ENCODE peak calls at places on chromosome 14, in four cellular contexts. Y is IMR-90, W is H1, J is mesendoderm. S is an unnamed sample.

GRCh38 chr14:90658541-90658967 is 157.7 kb downstream of the TTC7B start:
- DNase-seq in Y (peak; percentile 85), J (peak; percentile 68), W (peak; percentile 30), S (peak; percentile 10)

GRCh38 chr14:95295600-95296376 is 23.9 kb downstream of the CLMN start:
- DNase-seq in W (no peak), J (no peak), Y (no peak), S (no peak)

GRCh38 chr14:67940476-67940875 is 120.9 kb downstream of the RAD51B start:
- DNase-seq in W (no peak), J (no peak), Y (peak; percentile 36), S (no peak)

GRCh38 chr14:80456200-80456599 is 244.9 kb upstream of the DIO2 start:
- DNase-seq in J (no peak), Y (peak; percentile 79), W (no peak), S (no peak)

GRCh38 chr14:61256826-61257468 is 24.2 kb downstream of the TMEM30B start:
- DNase-seq in W (no peak), J (no peak), Y (no peak), S (no peak)

GRCh38 chr14:75335588-75335987 is 57.0 kb downstream of the FOS start:
- DNase-seq in W (no peak), Y (no peak), J (no peak), S (no peak)

GRCh38 chr14:90607141-90607540 is 209.1 kb downstream of the TTC7B start:
- DNase-seq in J (no peak), W (no peak), Y (no peak), S (no peak)

GRCh38 chr14:64095620-64096019 is 198.6 kb downstream of the ESR2 start:
- DNase-seq in W (no peak), J (peak; percentile 40), Y (peak; percentile 52), S (peak; percentile 78)

GRCh38 chr14:92549853-92550244 is 36.3 kb downstream of the RIN3 start:
- DNase-seq in W (no peak), Y (peak; percentile 16), J (no peak), S (no peak)

GRCh38 chr14:105412768-105413541 is 6.7 kb upstream of the MTA1 start:
- DNase-seq in W (no peak), Y (no peak), J (no peak), S (no peak)

GRCh38 chr14:41570415-41571155 is 36.1 kb upstream of the LRFN5 start:
- DNase-seq in W (no peak), Y (no peak), J (no peak), S (no peak)

GRCh38 chr14:78535041-78535440 is 364.9 kb downstream of the NRXN3 start:
- DNase-seq in Y (no peak), J (no peak), W (no peak), S (no peak)

GRCh38 chr14:67370830-67371229 is 10.7 kb downstream of the EIF2S1 start:
- DNase-seq in Y (peak; percentile 26), W (no peak), J (no peak), S (no peak)

GRCh38 chr14:57352771-57353170 is 37.6 kb upstream of the NAA30 start:
- DNase-seq in W (no peak), J (no peak), Y (no peak), S (peak; percentile 42)

GRCh38 chr14:71952381-71953363 is 20.4 kb downstream of the RGS6 start:
- DNase-seq in J (no peak), W (no peak), Y (no peak), S (no peak)

GRCh38 chr14:94970937-94971730 is 186.2 kb downstream of the DICER1 start:
- DNase-seq in W (no peak), J (no peak), Y (no peak), S (no peak)

GRCh38 chr14:42556551-42556950 is 949.9 kb downstream of the LRFN5 start:
- DNase-seq in W (no peak), J (no peak), Y (no peak), S (no peak)

GRCh38 chr14:37165794-37166193 is 6.6 kb downstream of the SLC25A21 start:
- DNase-seq in W (no peak), Y (no peak), J (no peak), S (no peak)

GRCh38 chr14:32432813-32433538 is 103.9 kb downstream of the AKAP6 start:
- DNase-seq in W (no peak), Y (no peak), J (no peak), S (no peak)

GRCh38 chr14:64947710-64948611 is 5.4 kb upstream of the GPX2 start:
- DNase-seq in Y (no peak), J (no peak), W (no peak), S (no peak)

GRCh38 chr14:90866822-90867221 is 50.6 kb upstream of the TTC7B start:
- DNase-seq in W (no peak), J (no peak), Y (no peak), S (no peak)

GRCh38 chr14:72049462-72049861 is 117.2 kb downstream of the RGS6 start:
- DNase-seq in J (no peak), Y (no peak), W (no peak), S (peak; percentile 8)

GRCh38 chr14:31967669-31967975 is 109.5 kb upstream of the ARHGAP5 start:
- DNase-seq in W (no peak), Y (no peak), J (no peak), S (no peak)

GRCh38 chr14:61033851-61034250 is 52.8 kb downstream of the SLC38A6 start:
- DNase-seq in J (no peak), Y (peak; percentile 58), W (no peak), S (no peak)

GRCh38 chr14:31678421-31679249 is 117.4 kb downstream of the NUBPL start:
- DNase-seq in Y (no peak), J (no peak), W (no peak), S (no peak)

GRCh38 chr14:55103005-55103640 is 25.9 kb upstream of the LGALS3 start:
- DNase-seq in Y (peak; percentile 95), J (peak; percentile 97), W (peak; percentile 81), S (peak; percentile 98)

GRCh38 chr14:93930296-93930988 is 3.3 kb downstream of the FAM181A start:
- DNase-seq in W (no peak), J (no peak), Y (no peak), S (no peak)

GRCh38 chr14:93932642-93933041 is 5.5 kb downstream of the FAM181A start:
- DNase-seq in Y (no peak), W (no peak), J (no peak), S (no peak)

GRCh38 chr14:93929048-93929535 is 1.9 kb downstream of the FAM181A start:
- DNase-seq in Y (no peak), J (no peak), W (no peak), S (no peak)

GRCh38 chr14:93929657-93930056 is 2.5 kb downstream of the FAM181A start:
- DNase-seq in J (no peak), W (no peak), Y (no peak), S (no peak)

DNA sequence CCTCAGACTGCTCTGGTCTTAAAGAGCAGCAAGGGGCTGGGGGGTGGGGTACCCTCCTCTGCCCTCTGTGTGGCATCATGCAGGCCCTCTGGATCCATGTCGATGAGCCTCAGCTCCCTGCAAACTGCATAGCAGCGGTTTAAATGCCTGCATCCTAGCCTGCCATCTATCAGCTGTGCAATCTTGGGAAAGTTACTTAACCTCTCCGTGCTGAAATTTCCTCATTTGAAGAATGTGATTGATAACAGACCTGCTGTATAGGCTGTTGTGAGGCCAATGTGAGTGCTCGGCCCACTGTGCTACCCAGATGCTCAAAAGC is 3.8 kb downstream of the FAM181A start:
- DNase-seq in W (no peak), Y (no peak), J (no peak), S (peak; percentile 14)
- H2AK5ac ChIP-seq in W (no peak overlapping the region), Y (no peak overlapping the region), J (no peak overlapping the region), S (no peak overlapping the region)

GRCh38 chr14:51677738-51678137 is 26.0 kb downstream of the FRMD6 start:
- DNase-seq in W (no peak), Y (no peak), J (no peak), S (no peak)
- H3K4me2 ChIP-seq in W (no peak overlapping the region), Y (peak overlapping the region; percentile 12), J (no peak overlapping the region), S (no peak overlapping the region)

DNA sequence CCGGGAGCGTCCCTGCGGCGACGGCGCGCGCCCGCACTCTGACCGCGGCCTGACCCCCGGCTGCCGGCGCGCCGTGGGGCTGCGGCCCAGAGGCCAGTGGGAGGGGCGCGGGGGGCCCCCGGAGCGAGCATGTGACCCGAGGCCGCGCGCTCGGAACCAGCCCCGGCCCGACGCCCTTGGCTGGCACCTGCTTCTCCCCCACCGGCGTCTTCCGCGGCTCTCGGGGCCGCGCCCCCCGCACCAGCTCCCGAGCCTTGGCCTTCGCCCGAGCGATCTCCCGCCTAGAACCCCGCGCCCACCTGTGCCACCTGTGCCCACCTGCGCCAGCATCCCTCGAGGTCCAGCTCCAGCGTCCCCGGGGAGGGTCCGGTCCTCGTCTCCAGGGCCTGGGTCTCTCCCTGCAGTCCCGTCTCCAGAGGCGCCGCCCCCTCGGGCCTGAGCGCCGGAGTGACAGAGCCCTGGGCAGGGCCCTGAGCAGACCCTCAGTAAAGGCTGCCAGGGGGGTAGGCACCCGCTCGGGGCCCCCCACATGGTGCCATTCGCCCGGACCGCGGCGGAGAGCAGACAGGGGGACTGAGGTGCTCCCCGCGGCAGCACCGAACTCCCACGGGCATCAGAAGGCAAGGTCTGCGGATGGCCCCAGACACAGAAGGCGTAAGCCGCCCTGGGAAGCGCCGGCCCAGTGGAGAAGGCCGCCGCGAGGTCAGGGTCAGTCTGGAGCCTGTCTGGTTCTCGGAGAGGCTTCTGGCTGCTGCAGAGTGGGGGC is 762 bp upstream of the PPP1R13B start:
- DNase-seq in W (peak; percentile 83), J (no peak), Y (no peak), S (peak; percentile 30)
- H2AK5ac ChIP-seq in W (no peak overlapping the region), J (no peak overlapping the region), Y (no peak overlapping the region), S (no peak overlapping the region)

GRCh38 chr14:69269381-69269780 is 9.4 kb downstream of the GALNT16 start:
- DNase-seq in Y (no peak), J (no peak), W (no peak), S (no peak)
- H3K4me2 ChIP-seq in Y (no peak overlapping the region), J (no peak overlapping the region), W (no peak overlapping the region), S (no peak overlapping the region)

S was measured in trophoblast cell.